ENCODE peak calls at places on chromosomes 11 and 22, in ten cellular contexts. W is SK-N-SH, O is NCI-H2081, L is OCI-LY7, X is GF-D8, F is PC-9, M is HFF-Myc, P is AG04450, I is kidney, C is activated T-cell treated with anti-CD3 and anti-CD28 coated beads for 1 hour. R is an unnamed sample.

GRCh38 chr11:20729597-20730095 is 60.3 kb downstream of the NELL1 start:
- DNase-seq in W (no peak), O (no peak), L (no peak), X (no peak), F (no peak), M (no peak), P (no peak), I (no peak), C (no peak), R (peak; percentile 29)

GRCh38 chr22:34508797-34509196 is 557.2 kb upstream of the ISX start:
- DNase-seq in W (no peak), O (no peak), L (no peak), X (no peak), F (no peak), M (no peak), P (no peak), I (no peak), C (no peak), R (no peak)

GRCh38 chr22:49962751-49963646 is 2.4 kb downstream of the PIM3 start:
- DNase-seq in W (no peak), O (no peak), L (no peak), X (no peak), F (no peak), M (no peak), P (no peak), I (peak; percentile 83), C (no peak), R (no peak)

GRCh38 chr11:96187779-96188624 is 155.0 kb downstream of the MAML2 start:
- DNase-seq in W (no peak), O (no peak), L (no peak), X (no peak), F (peak; percentile 67), M (peak; percentile 78), P (no peak), I (no peak), C (no peak), R (no peak)

GRCh38 chr11:64859542-64860414 is 15.3 kb upstream of the CDC42BPG start:
- DNase-seq in W (no peak), O (no peak), L (peak; percentile 85), X (peak; percentile 93), F (no peak), M (no peak), P (no peak), I (peak; percentile 76), C (no peak), R (no peak)

GRCh38 chr11:112773256-112773655 is 188.0 kb upstream of the NCAM1 start:
- DNase-seq in W (no peak), O (no peak), L (no peak), X (no peak), F (no peak), M (no peak), P (no peak), I (no peak), C (no peak), R (no peak)

GRCh38 chr11:112270551-112271180 is 10.0 kb upstream of the PLET1 start:
- DNase-seq in W (no peak), O (no peak), L (no peak), X (no peak), F (peak; percentile 33), M (no peak), P (no peak), I (no peak), C (no peak), R (no peak)

GRCh38 chr11:123475478-123475877 is 45.4 kb downstream of the GRAMD1B start:
- DNase-seq in W (peak; percentile 26), O (peak; percentile 37), L (no peak), X (no peak), F (no peak), M (no peak), P (no peak), I (no peak), C (no peak), R (no peak)

GRCh38 chr11:86184728-86185127 is 59.8 kb upstream of the EED start:
- DNase-seq in W (no peak), O (no peak), L (no peak), X (no peak), F (no peak), M (no peak), P (no peak), I (no peak), C (no peak), R (no peak)

GRCh38 chr22:28843633-28844032 is 39.7 kb upstream of the ZNRF3 start:
- DNase-seq in W (no peak), O (no peak), L (no peak), X (no peak), F (no peak), M (no peak), P (no peak), I (no peak), C (no peak), R (no peak)

GRCh38 chr11:5383576-5383975 is at the start of gene OR51M1:
- DNase-seq in W (no peak), O (no peak), L (no peak), X (no peak), F (no peak), M (no peak), P (no peak), I (no peak), C (no peak), R (no peak)

GRCh38 chr22:44972363-44973083 is 37.3 kb downstream of the PHF21B start:
- DNase-seq in W (no peak), O (no peak), L (no peak), X (no peak), F (no peak), M (no peak), P (no peak), I (no peak), C (no peak), R (no peak)

GRCh38 chr11:72950685-72951084 is 136.5 kb downstream of the ATG16L2 start:
- DNase-seq in W (no peak), O (no peak), L (no peak), X (no peak), F (no peak), M (no peak), P (no peak), I (no peak), C (no peak), R (no peak)

GRCh38 chr11:71251159-71251721 is 1.1 kb downstream of the SHANK2 start:
- DNase-seq in W (peak; percentile 76), O (no peak), L (no peak), X (no peak), F (peak; percentile 49), M (no peak), P (no peak), I (peak; percentile 85), C (no peak), R (no peak)

GRCh38 chr11:115776916-115777315 is 272.7 kb upstream of the CADM1 start:
- DNase-seq in W (no peak), O (no peak), L (no peak), X (no peak), F (no peak), M (no peak), P (no peak), I (no peak), C (no peak), R (no peak)

GRCh38 chr11:72430743-72431570 is 3.4 kb downstream of the CLPB start:
- DNase-seq in W (peak; percentile 74), O (peak; percentile 59), L (peak; percentile 72), X (peak; percentile 2), F (peak; percentile 37), M (no peak), P (peak; percentile 18), I (peak; percentile 76), C (no peak), R (peak; percentile 50)

GRCh38 chr11:70455354-70455753 is 57.0 kb downstream of the CTTN start:
- DNase-seq in W (no peak), O (no peak), L (no peak), X (no peak), F (no peak), M (no peak), P (no peak), I (no peak), C (no peak), R (no peak)

GRCh38 chr11:86672007-86672621 is at the start of gene ME3:
- DNase-seq in W (peak; percentile 77), O (peak; percentile 59), L (no peak), X (peak; percentile 55), F (peak; percentile 74), M (no peak), P (no peak), I (peak; percentile 87), C (peak; percentile 7), R (peak; percentile 13)

GRCh38 chr11:39247570-39248137 is 2211.8 kb downstream of the LRRC4C start:
- DNase-seq in W (no peak), O (no peak), L (no peak), X (no peak), F (no peak), M (no peak), P (no peak), I (no peak), C (no peak), R (no peak)

GRCh38 chr11:28887681-28888080 is 779.5 kb downstream of the METTL15 start:
- DNase-seq in W (no peak), O (no peak), L (no peak), X (no peak), F (no peak), M (no peak), P (no peak), I (no peak), C (no peak), R (no peak)

GRCh38 chr11:117621226-117621625 is 175.8 kb downstream of the DSCAML1 start:
- DNase-seq in W (no peak), O (no peak), L (peak; percentile 3), X (no peak), F (no peak), M (no peak), P (no peak), I (no peak), C (no peak), R (no peak)

GRCh38 chr11:129278586-129279319 is 86.6 kb upstream of the ARHGAP32 start:
- DNase-seq in W (peak; percentile 77), O (no peak), L (no peak), X (no peak), F (peak; percentile 8), M (no peak), P (no peak), I (no peak), C (peak; percentile 7), R (no peak)

GRCh38 chr11:834371-835316 is 1.9 kb downstream of the CD151 start:
- DNase-seq in W (no peak), O (no peak), L (no peak), X (no peak), F (peak; percentile 88), M (no peak), P (no peak), I (peak; percentile 95), C (no peak), R (no peak)

GRCh38 chr11:123460006-123460700 is 30.1 kb downstream of the GRAMD1B start:
- DNase-seq in W (no peak), O (no peak), L (no peak), X (no peak), F (no peak), M (no peak), P (no peak), I (no peak), C (no peak), R (no peak)

GRCh38 chr22:45531944-45532631 is 29.4 kb downstream of the FBLN1 start:
- DNase-seq in W (peak; percentile 71), O (no peak), L (no peak), X (no peak), F (no peak), M (no peak), P (no peak), I (no peak), C (no peak), R (peak; percentile 1)

GRCh38 chr22:22025320-22026156 is 43.0 kb upstream of the TOP3B start:
- DNase-seq in W (no peak), O (no peak), L (peak; percentile 88), X (no peak), F (no peak), M (no peak), P (no peak), I (no peak), C (no peak), R (no peak)

GRCh38 chr11:115462004-115462541 is 42.1 kb downstream of the CADM1 start:
- DNase-seq in W (no peak), O (no peak), L (no peak), X (no peak), F (no peak), M (no peak), P (no peak), I (no peak), C (no peak), R (no peak)

GRCh38 chr11:120073196-120073595 is 64.7 kb downstream of the TRIM29 start:
- DNase-seq in W (no peak), O (no peak), L (no peak), X (no peak), F (no peak), M (no peak), P (no peak), I (no peak), C (no peak), R (no peak)

R was measured in NCI-H1694 treated with DMSO at 0.1 percent for 48 hours.